ENCODE peak calls at places on chromosomes 4 and X, in six cellular contexts. One of them, this sample, is unnamed.

GRCh38 chrX:68830486-68831404 is 1.9 kb downstream of the EFNB1 start:
- DNase-seq in HepG2: no peak
- DNase-seq in body of pancreas: no peak
- DNase-seq in adrenal gland: no peak
- DNase-seq in stomach: no peak
- DNase-seq in testis: no peak
- DNase-seq in this sample: no peak

GRCh38 chrX:121635141-121635540 is 587.7 kb downstream of the GLUD2 start:
- DNase-seq in HepG2: no peak
- DNase-seq in body of pancreas: no peak
- DNase-seq in adrenal gland: no peak
- DNase-seq in stomach: no peak
- DNase-seq in testis: no peak
- DNase-seq in this sample: no peak

GRCh38 chr4:176438401-176438800 is 118.6 kb downstream of the SPCS3 start:
- DNase-seq in HepG2: no peak
- DNase-seq in body of pancreas: no peak
- DNase-seq in adrenal gland: no peak
- DNase-seq in stomach: no peak
- DNase-seq in testis: no peak
- DNase-seq in this sample: no peak

GRCh38 chr4:121256346-121256745 is 92.2 kb upstream of the TNIP3 start:
- DNase-seq in HepG2: no peak
- DNase-seq in body of pancreas: no peak
- DNase-seq in adrenal gland: peak; percentile 46
- DNase-seq in stomach: no peak
- DNase-seq in testis: no peak
- DNase-seq in this sample: no peak

GRCh38 chrX:44344194-44344593 is 722 bp upstream of the EFHC2 start:
- DNase-seq in HepG2: no peak
- DNase-seq in body of pancreas: peak; percentile 12
- DNase-seq in adrenal gland: no peak
- DNase-seq in stomach: peak; percentile 52
- DNase-seq in testis: peak; percentile 14
- DNase-seq in this sample: peak; percentile 21

GRCh38 chrX:153863251-153863991 is 22.6 kb downstream of the L1CAM start:
- DNase-seq in HepG2: no peak
- DNase-seq in body of pancreas: no peak
- DNase-seq in adrenal gland: no peak
- DNase-seq in stomach: no peak
- DNase-seq in testis: no peak
- DNase-seq in this sample: no peak

GRCh38 chr4:78068481-78068880 is 11.4 kb downstream of the FRAS1 start:
- DNase-seq in HepG2: no peak
- DNase-seq in body of pancreas: no peak
- DNase-seq in adrenal gland: no peak
- DNase-seq in stomach: no peak
- DNase-seq in testis: no peak
- DNase-seq in this sample: no peak

GRCh38 chr4:64581422-64581821 is 172.2 kb upstream of the TECRL start:
- DNase-seq in HepG2: no peak
- DNase-seq in body of pancreas: no peak
- DNase-seq in adrenal gland: peak; percentile 15
- DNase-seq in stomach: no peak
- DNase-seq in testis: no peak
- DNase-seq in this sample: no peak

GRCh38 chr4:27123050-27123768 is 262.6 kb downstream of the STIM2 start:
- DNase-seq in HepG2: no peak
- DNase-seq in body of pancreas: no peak
- DNase-seq in adrenal gland: no peak
- DNase-seq in stomach: no peak
- DNase-seq in testis: no peak
- DNase-seq in this sample: no peak

DNA sequence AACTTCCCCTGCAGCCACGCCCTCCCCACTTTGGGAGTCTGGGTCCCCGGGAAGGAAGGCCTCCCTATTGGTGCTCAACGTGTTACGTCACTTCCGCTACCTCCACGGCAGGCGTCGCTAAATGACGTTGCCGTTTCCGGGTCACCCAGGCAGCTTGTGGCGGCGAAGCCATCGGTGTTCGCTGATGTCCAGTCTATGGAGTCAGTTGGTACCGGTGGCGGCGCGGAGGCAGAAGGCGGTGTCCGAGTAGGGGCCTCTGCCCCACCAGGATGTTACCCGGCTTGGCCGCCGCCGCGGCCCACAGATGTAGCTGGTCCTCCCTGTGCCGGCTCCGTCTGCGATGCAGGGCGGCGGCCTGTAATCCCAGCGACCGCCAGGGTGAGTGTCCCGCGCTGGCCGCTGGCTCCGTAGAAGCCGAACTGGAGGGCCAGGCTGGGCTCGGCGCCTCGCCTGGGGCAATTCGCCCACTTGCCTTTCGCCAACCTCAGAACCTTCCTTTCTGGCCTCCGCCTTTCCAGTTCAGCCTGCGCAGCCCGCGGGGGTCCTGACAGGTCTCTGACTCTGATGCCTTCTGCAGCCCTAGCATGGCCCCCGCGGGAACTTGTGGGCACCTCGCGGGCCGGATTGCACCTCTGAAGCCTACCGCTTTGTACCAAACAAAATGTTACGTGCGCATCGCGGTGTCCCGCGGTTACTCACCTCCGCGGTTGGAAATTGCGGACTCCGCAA is at the start of gene SLC30A9:
- DNase-seq in HepG2: peak; percentile 92
- DNase-seq in body of pancreas: peak; percentile 94
- DNase-seq in adrenal gland: peak; percentile 95
- DNase-seq in stomach: peak; percentile 96
- DNase-seq in testis: peak; percentile 99
- DNase-seq in this sample: peak; percentile 97
- TF ChIP-seq POLR2A in HepG2: peak; percentile 94
- TF ChIP-seq POLR2A in body of pancreas: peak; percentile 85
- TF ChIP-seq POLR2A in adrenal gland: peak; percentile 86
- TF ChIP-seq POLR2A in stomach: no peak
- TF ChIP-seq POLR2A in testis: peak; percentile 86
- TF ChIP-seq POLR2A in this sample: peak; percentile 95

GRCh38 chr4:137998666-137999429 is 243.3 kb downstream of the SLC7A11 start:
- DNase-seq in HepG2: no peak
- DNase-seq in body of pancreas: no peak
- DNase-seq in adrenal gland: no peak
- DNase-seq in stomach: no peak
- DNase-seq in testis: no peak
- DNase-seq in this sample: no peak
- TF ChIP-seq POLR2A in HepG2: no peak
- TF ChIP-seq POLR2A in body of pancreas: no peak
- TF ChIP-seq POLR2A in adrenal gland: no peak
- TF ChIP-seq POLR2A in stomach: no peak
- TF ChIP-seq POLR2A in testis: no peak
- TF ChIP-seq POLR2A in this sample: no peak

GRCh38 chr4:70705856-70706461 is 15.8 kb upstream of the RUFY3 start:
- DNase-seq in HepG2: no peak
- DNase-seq in body of pancreas: no peak
- DNase-seq in adrenal gland: no peak
- DNase-seq in stomach: no peak
- DNase-seq in testis: no peak
- DNase-seq in this sample: no peak

GRCh38 chr4:70705146-70705855 is 16.5 kb upstream of the RUFY3 start:
- DNase-seq in HepG2: peak; percentile 52
- DNase-seq in body of pancreas: peak; percentile 61
- DNase-seq in adrenal gland: peak; percentile 73
- DNase-seq in stomach: peak; percentile 63
- DNase-seq in testis: peak; percentile 77
- DNase-seq in this sample: peak; percentile 83

GRCh38 chr4:70703695-70704332 is 15.5 kb downstream of the UTP3 start:
- DNase-seq in HepG2: no peak
- DNase-seq in body of pancreas: no peak
- DNase-seq in adrenal gland: no peak
- DNase-seq in stomach: no peak
- DNase-seq in testis: peak; percentile 41
- DNase-seq in this sample: peak; percentile 33

GRCh38 chr4:70706516-70706915 is 15.2 kb upstream of the RUFY3 start:
- DNase-seq in HepG2: no peak
- DNase-seq in body of pancreas: no peak
- DNase-seq in adrenal gland: no peak
- DNase-seq in stomach: no peak
- DNase-seq in testis: no peak
- DNase-seq in this sample: peak; percentile 27

GRCh38 chr4:70704333-70705145 is 16.2 kb downstream of the UTP3 start:
- DNase-seq in HepG2: peak; percentile 67
- DNase-seq in body of pancreas: peak; percentile 82
- DNase-seq in adrenal gland: peak; percentile 81
- DNase-seq in stomach: peak; percentile 82
- DNase-seq in testis: peak; percentile 82
- DNase-seq in this sample: peak; percentile 81
- TF ChIP-seq POLR2A in HepG2: peak; percentile 75
- TF ChIP-seq POLR2A in body of pancreas: peak; percentile 75
- TF ChIP-seq POLR2A in adrenal gland: peak; percentile 70
- TF ChIP-seq POLR2A in stomach: no peak
- TF ChIP-seq POLR2A in testis: no peak
- TF ChIP-seq POLR2A in this sample: no peak

DNA sequence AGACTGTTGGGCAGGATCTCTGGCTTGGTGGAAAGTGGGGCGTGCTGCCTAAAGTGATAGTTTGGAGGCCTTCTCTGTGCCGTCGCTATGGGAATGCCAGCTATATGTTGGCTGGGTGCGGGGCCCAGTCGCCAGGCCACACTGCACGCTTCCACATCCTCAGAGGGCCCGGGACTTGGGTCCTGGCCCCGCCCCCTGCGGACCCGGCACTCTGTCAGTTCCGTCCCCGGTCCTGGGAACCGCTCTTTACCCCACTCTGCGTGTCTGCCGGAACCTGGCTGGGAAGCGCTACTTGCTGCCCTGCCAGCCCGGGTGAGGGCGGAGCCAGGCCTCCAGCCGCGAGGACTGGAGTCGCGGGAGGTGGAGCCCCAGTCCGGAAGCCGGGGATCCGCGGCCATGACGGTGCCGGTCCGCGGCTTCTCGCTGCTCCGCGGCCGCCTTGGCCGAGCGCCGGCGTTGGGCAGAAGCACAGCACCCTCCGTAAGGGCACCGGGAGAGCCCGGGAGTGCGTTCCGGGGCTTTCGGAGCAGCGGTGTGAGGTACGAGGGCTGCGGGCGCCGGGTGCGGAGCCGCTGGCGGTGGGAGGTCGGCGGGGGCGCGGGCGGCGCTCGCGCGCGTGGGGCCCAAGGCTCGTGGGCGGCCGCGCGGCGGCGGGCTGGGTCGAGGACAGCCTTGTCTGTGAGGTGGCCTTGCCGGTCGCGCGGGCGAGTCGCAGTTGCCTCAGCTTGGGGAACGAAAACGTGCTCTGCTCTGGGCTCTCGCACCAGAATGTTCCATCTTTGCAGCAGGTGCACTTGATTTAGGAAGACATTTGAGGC is at the start of gene MTHFD2L:
- DNase-seq in HepG2: peak; percentile 93
- DNase-seq in body of pancreas: peak; percentile 94
- DNase-seq in adrenal gland: peak; percentile 97
- DNase-seq in stomach: peak; percentile 94
- DNase-seq in testis: peak; percentile 96
- DNase-seq in this sample: peak; percentile 89
- TF ChIP-seq POLR2A in HepG2: peak; percentile 84
- TF ChIP-seq POLR2A in body of pancreas: peak; percentile 90
- TF ChIP-seq POLR2A in adrenal gland: peak; percentile 91
- TF ChIP-seq POLR2A in stomach: no peak
- TF ChIP-seq POLR2A in testis: no peak
- TF ChIP-seq POLR2A in this sample: peak; percentile 93